ENCODE peak calls at places on chromosomes 6 and 20, in six cellular contexts. Z is pancreas, J is colonic mucosa, Q is lower leg skin, K is AG04450, L is H7. I is an unnamed sample.

GRCh38 chr20:10278416-10278815 is 59.8 kb downstream of the SNAP25 start:
- DNase-seq in Z (no peak), J (no peak), Q (no peak), K (no peak), L (no peak), I (no peak)

GRCh38 chr20:11255860-11256259 is 582.1 kb upstream of the JAG1 start:
- DNase-seq in Z (no peak), J (no peak), Q (no peak), K (no peak), L (no peak), I (no peak)

GRCh38 chr6:169337881-169338445 is 84.3 kb upstream of the THBS2 start:
- DNase-seq in Z (no peak), J (no peak), Q (no peak), K (no peak), L (no peak), I (no peak)

GRCh38 chr6:42260424-42260888 is 42.8 kb upstream of the MRPS10 start:
- DNase-seq in Z (no peak), J (no peak), Q (no peak), K (no peak), L (no peak), I (peak)

GRCh38 chr20:17885544-17885943 is 83.0 kb downstream of the SNX5 start:
- DNase-seq in Z (no peak), J (peak), Q (no peak), K (no peak), L (no peak), I (no peak)

GRCh38 chr6:116531675-116532570 is 13.6 kb downstream of the TRAPPC3L start:
- DNase-seq in Z (peak), J (peak), Q (peak), K (peak), L (peak), I (no peak)

GRCh38 chr6:157323924-157324276 is 581 bp upstream of the TMEM242 start:
- DNase-seq in Z (peak), J (peak), Q (peak), K (peak), L (peak), I (peak)

GRCh38 chr20:17225891-17226409 is 890 bp upstream of the PCSK2 start:
- DNase-seq in Z (peak), J (no peak), Q (no peak), K (no peak), L (peak), I (no peak)

GRCh38 chr6:140441256-140441655 is 1066.8 kb upstream of the CITED2 start:
- DNase-seq in Z (peak), J (peak), Q (peak), K (no peak), L (peak), I (no peak)

GRCh38 chr6:53044071-53044470 is 21.1 kb upstream of the FBXO9 start:
- DNase-seq in Z (no peak), J (no peak), Q (no peak), K (no peak), L (no peak), I (no peak)

GRCh38 chr20:9467995-9468394 is 46.4 kb upstream of the LAMP5 start:
- DNase-seq in Z (no peak), J (no peak), Q (no peak), K (no peak), L (peak), I (no peak)

GRCh38 chr20:1174787-1175186 is 10.0 kb downstream of the TMEM74B start:
- DNase-seq in Z (no peak), J (no peak), Q (no peak), K (no peak), L (no peak), I (peak)

GRCh38 chr6:4973972-4974885 is 29.6 kb downstream of the RPP40 start:
- DNase-seq in Z (no peak), J (no peak), Q (no peak), K (peak), L (peak), I (peak)

GRCh38 chr6:41092421-41093140 is 19.8 kb downstream of the NFYA start:
- DNase-seq in Z (no peak), J (no peak), Q (no peak), K (no peak), L (peak), I (no peak)

GRCh38 chr20:53738039-53738944 is 144.7 kb upstream of the ZNF217 start:
- DNase-seq in Z (peak), J (peak), Q (peak), K (peak), L (no peak), I (no peak)

GRCh38 chr20:48339147-48339985 is 488.4 kb downstream of the PREX1 start:
- DNase-seq in Z (no peak), J (no peak), Q (no peak), K (peak), L (no peak), I (no peak)

GRCh38 chr20:14632906-14633305 is 295.5 kb upstream of the FLRT3 start:
- DNase-seq in Z (no peak), J (no peak), Q (no peak), K (no peak), L (peak), I (no peak)

GRCh38 chr6:116371384-116372209 is 850 bp downstream of the DSE start:
- DNase-seq in Z (peak), J (peak), Q (peak), K (peak), L (peak), I (peak)

GRCh38 chr6:41813469-41813868 is 26.0 kb downstream of the TOMM6 start:
- DNase-seq in Z (no peak), J (no peak), Q (no peak), K (no peak), L (no peak), I (no peak)

GRCh38 chr6:139987091-139987490 is 612.6 kb upstream of the CITED2 start:
- DNase-seq in Z (no peak), J (no peak), Q (no peak), K (no peak), L (no peak), I (no peak)

GRCh38 chr20:50992733-50993457 is 30.0 kb downstream of the KCNG1 start:
- DNase-seq in Z (no peak), J (peak), Q (no peak), K (no peak), L (peak), I (no peak)

GRCh38 chr20:38395165-38395564 is 40.0 kb downstream of the SNHG17 start:
- DNase-seq in Z (no peak), J (no peak), Q (no peak), K (no peak), L (no peak), I (no peak)

GRCh38 chr6:79671605-79672266 is 40.6 kb downstream of the SH3BGRL2 start:
- DNase-seq in Z (peak), J (peak), Q (no peak), K (no peak), L (no peak), I (no peak)

GRCh38 chr20:51890003-51890402 is 87.7 kb upstream of the SALL4 start:
- DNase-seq in Z (no peak), J (no peak), Q (no peak), K (no peak), L (no peak), I (no peak)

GRCh38 chr6:3061501-3061941 is 6.8 kb upstream of the RIPK1 start:
- DNase-seq in Z (no peak), J (peak), Q (no peak), K (no peak), L (no peak), I (no peak)

GRCh38 chr6:2966347-2966746 is 5.0 kb downstream of the SERPINB6 start:
- DNase-seq in Z (no peak), J (no peak), Q (no peak), K (no peak), L (peak), I (no peak)

GRCh38 chr6:157432861-157433260 is 51.9 kb downstream of the ZDHHC14 start:
- DNase-seq in Z (no peak), J (no peak), Q (no peak), K (no peak), L (no peak), I (no peak)

GRCh38 chr6:144543006-144543871 is 258.1 kb downstream of the UTRN start:
- DNase-seq in Z (no peak), J (no peak), Q (no peak), K (no peak), L (peak), I (no peak)

GRCh38 chr6:50442531-50443040 is 270.7 kb upstream of the TFAP2D start:
- DNase-seq in Z (no peak), J (no peak), Q (no peak), K (no peak), L (no peak), I (no peak)

GRCh38 chr6:170253226-170253909 is 37.5 kb downstream of the DLL1 start:
- DNase-seq in Z (no peak), J (no peak), Q (no peak), K (no peak), L (no peak), I (no peak)

GRCh38 chr6:53741001-53741400 is 53.8 kb upstream of the LRRC1 start:
- DNase-seq in Z (no peak), J (no peak), Q (no peak), K (no peak), L (no peak), I (no peak)

GRCh38 chr20:41798926-41799502 is 180.8 kb upstream of the CHD6 start:
- DNase-seq in Z (no peak), J (no peak), Q (no peak), K (no peak), L (peak), I (no peak)

GRCh38 chr6:127180421-127180820 is 62.0 kb downstream of the RSPO3 start:
- DNase-seq in Z (no peak), J (no peak), Q (no peak), K (no peak), L (no peak), I (no peak)

GRCh38 chr6:111107589-111107988 is 20.3 kb downstream of the SLC16A10 start:
- DNase-seq in Z (no peak), J (no peak), Q (no peak), K (no peak), L (no peak), I (no peak)

GRCh38 chr6:135030056-135030473 is 24.6 kb downstream of the HBS1L start:
- DNase-seq in Z (no peak), J (no peak), Q (no peak), K (no peak), L (no peak), I (no peak)

GRCh38 chr20:32603046-32603726 is 18.1 kb upstream of the NOL4L start:
- DNase-seq in Z (no peak), J (no peak), Q (peak), K (no peak), L (peak), I (no peak)

GRCh38 chr6:170097505-170098427 is 193.1 kb downstream of the DLL1 start:
- DNase-seq in Z (peak), J (peak), Q (no peak), K (no peak), L (no peak), I (peak)

DNA sequence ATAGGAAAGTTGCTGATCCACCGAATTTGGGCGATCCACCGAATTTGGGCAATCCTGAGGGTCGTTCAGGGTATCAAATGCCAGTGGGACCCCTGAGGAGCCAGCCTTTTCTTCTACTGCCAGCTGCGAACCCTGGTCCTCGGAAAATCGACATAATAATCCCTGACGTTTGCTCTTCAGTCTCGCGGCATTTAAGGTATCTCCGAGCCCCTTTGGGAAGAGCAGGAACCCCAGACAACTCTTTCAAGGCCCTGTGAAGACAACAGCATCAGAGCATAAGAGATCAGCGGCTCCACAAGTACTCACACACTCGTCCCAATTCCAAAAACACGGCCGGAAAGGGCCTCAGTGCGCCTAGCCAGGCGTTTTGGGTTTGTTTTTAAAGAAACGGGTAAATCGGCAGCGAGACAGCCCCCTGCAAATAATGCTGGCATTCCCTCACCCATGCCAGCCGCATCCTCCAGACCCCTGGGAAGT is 998 bp downstream of the SIM1 start:
- DNase-seq in Z (no peak), J (no peak), Q (no peak), K (no peak), L (peak), I (no peak)
- H3K4me3 ChIP-seq in Z (peak), J (no peak), Q (peak), K (no peak), L (peak), I (no peak)

GRCh38 chr6:123802697-123803455 is 789 bp upstream of the NKAIN2 start:
- DNase-seq in Z (peak), J (peak), Q (peak), K (peak), L (peak), I (peak)
- H3K4me3 ChIP-seq in Z (peak), J (peak), Q (peak), K (peak), L (peak), I (peak)

DNA sequence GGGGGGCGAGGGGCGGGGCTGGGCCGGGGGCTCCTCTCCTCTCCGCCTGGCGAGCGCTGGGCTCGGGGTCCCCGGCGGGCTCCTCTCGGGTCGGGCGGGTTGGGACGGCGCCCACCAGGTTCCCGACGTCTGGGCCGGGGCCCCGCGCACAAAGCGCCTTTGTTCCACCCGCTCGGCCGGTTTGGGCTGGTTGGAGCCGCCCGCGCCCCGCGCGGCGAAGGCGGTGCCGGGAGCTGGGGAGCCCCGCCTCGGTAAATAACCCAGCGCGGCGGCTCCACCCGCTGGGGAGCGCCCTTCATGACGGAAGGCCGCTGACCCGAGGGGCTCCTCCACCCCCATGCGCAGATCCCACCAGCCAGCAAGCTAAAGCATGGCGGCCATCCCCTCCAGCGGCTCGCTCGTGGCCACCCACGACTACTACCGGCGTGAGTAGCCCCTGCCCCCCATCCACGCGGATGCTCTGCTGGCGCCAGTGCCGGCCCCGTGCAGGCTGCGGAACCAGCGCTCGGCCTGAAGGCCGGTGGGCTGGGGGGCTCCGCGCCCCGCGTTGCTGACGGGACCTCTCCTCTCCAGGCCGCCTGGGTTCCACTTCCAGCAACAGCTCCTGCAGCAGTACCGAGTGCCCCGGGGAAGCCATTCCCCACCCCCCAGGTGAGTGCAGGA is 505 bp downstream of the PPDPF start:
- DNase-seq in Z (peak), J (peak), Q (peak), K (no peak), L (peak), I (no peak)
- H3K4me3 ChIP-seq in Z (peak), J (peak), Q (peak), K (peak), L (peak), I (peak)

DNA sequence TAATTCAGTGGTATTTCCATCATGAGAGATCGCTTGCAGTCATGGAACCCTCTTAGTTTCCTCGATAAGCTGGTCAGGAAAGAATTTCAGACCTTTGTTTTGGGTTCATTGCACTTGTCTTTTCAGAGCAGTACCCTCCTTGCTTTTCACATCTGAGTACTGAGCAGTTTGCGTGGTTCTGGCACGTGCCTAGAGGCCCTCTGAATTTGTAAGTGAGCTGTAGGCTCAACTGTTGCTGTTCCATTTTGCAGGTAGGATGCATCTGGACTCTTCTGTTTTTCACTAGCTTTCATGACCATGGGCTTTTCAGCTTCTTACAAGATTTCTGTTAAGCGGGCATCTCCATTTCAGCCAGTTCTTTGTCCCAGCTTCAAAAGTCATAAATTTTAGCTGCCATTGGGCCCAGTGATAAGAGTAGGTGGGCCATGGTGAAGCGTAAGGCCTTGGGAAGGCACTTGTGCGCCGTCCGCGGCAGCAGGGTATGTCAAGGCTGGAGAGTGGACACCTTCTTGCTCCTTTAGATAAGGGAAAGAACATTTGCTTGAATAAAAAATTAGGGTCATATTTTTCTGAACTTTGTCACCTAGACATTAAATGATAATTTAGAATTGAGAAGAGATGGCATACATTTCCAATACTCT is 35.8 kb downstream of the HIVEP1 start:
- DNase-seq in Z (no peak), J (no peak), Q (no peak), K (no peak), L (no peak), I (no peak)
- H3K4me3 ChIP-seq in Z (no peak), J (no peak), Q (no peak), K (no peak), L (no peak), I (no peak)

GRCh38 chr6:109478222-109478805 is 4.7 kb downstream of the ZBTB24 start:
- DNase-seq in Z (no peak), J (no peak), Q (no peak), K (no peak), L (no peak), I (no peak)

GRCh38 chr6:109478848-109479624 is 4.0 kb downstream of the ZBTB24 start:
- DNase-seq in Z (no peak), J (no peak), Q (no peak), K (no peak), L (no peak), I (no peak)

GRCh38 chr6:109482913-109483743 is at the start of gene ZBTB24:
- DNase-seq in Z (peak), J (peak), Q (peak), K (peak), L (peak), I (peak)

GRCh38 chr6:109483744-109484075 is 691 bp upstream of the ZBTB24 start:
- DNase-seq in Z (no peak), J (no peak), Q (no peak), K (no peak), L (no peak), I (no peak)

DNA sequence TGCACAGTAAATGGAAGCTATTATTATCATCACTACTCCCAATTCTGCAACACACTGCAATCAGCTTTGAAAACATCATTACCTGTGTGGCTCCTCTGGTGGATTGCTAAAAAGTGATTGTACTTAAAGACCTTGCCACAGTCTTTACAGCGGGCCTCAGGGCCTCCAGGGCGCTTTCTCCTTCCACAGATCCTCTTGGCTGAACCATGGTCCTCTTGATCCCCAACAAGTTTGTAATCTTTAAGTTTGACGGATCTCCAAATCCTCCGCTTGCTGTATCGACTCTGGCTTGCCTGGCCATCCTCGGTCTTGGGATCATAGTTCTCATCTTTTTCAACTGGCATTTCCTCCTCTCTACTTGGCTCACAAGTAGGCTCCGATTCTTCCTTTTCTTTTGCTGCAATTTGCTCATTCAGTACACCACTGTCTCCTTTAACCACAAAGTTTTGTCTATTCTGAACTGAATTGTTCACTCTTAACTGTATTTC is 2.0 kb downstream of the ZBTB24 start:
- DNase-seq in Z (no peak), J (no peak), Q (no peak), K (no peak), L (no peak), I (no peak)
- H3K4me3 ChIP-seq in Z (no peak), J (no peak), Q (no peak), K (no peak), L (no peak), I (peak)

GRCh38 chr20:33740189-33740588 is 8.4 kb downstream of the ZNF341 start:
- DNase-seq in Z (no peak), J (no peak), Q (no peak), K (no peak), L (no peak), I (no peak)

GRCh38 chr20:33739493-33739892 is 7.7 kb downstream of the ZNF341 start:
- DNase-seq in Z (no peak), J (no peak), Q (no peak), K (no peak), L (no peak), I (no peak)

GRCh38 chr20:33744181-33744580 is 12.4 kb downstream of the ZNF341 start:
- DNase-seq in Z (no peak), J (no peak), Q (no peak), K (no peak), L (no peak), I (no peak)

GRCh38 chr20:33746325-33746998 is 14.7 kb downstream of the ZNF341 start:
- DNase-seq in Z (no peak), J (no peak), Q (no peak), K (no peak), L (no peak), I (no peak)

DNA sequence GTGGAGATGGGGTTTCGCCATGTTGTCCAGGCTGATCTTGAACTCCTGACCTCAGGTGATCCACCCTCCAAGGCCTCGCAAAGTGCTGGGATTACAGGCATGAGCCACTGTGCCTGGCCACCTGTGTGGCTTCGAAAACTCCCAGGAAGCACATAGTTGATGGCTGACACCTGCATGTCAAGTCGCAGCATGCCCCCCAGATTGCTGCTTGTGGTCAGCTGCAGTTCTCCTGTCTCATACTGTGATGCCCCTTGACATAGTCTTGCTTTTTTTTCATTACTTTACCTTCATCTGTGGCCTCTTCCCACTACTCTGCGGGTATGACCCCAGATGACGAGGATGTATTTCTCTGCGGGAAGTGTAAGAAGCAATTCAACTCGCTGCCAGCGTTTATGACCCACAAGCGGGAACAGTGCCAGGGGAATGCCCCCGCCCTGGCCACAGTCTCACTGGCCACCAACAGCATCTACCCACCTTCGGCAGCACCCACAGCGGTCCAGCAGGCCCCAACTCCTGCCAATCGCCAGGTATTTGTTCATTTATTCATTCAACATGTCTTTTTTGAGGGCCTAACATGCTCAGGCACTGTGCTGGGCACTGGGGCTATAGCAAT is 13.1 kb downstream of the ZNF341 start:
- DNase-seq in Z (no peak), J (peak), Q (no peak), K (no peak), L (no peak), I (no peak)
- H3K4me3 ChIP-seq in Z (no peak), J (no peak), Q (no peak), K (no peak), L (no peak), I (no peak)